ENCODE peak calls at places on chromosomes 6 and 20, in eight cellular contexts. N is IMR-90, G is left ventricle myocardium inferior, S is astrocyte, V is fibroblast of lung, E is H1, W is kidney, H is tibial artery. T is an unnamed sample. For H3K36me3, the result is how much of the 10 kb centered on the place peaks cover.

GRCh38 chr6:47633141-47633540 is 65.2 kb upstream of the ADGRF4 start:
- DNase-seq in N (no peak), G (no peak), S (no peak), V (peak), E (no peak), W (no peak), H (no peak), T (no peak)

GRCh38 chr20:46132705-46133120 is 14.6 kb downstream of the CD40 start:
- DNase-seq in N (peak), G (peak), S (peak), V (peak), E (no peak), W (peak), H (peak), T (peak)

GRCh38 chr6:37483917-37484785 is 15.5 kb downstream of the CCDC167 start:
- DNase-seq in N (peak), G (peak), S (no peak), V (peak), E (peak), W (no peak), H (no peak), T (peak)

GRCh38 chr6:112501705-112502104 is 154.6 kb downstream of the RFPL4B start:
- DNase-seq in N (peak), G (peak), S (peak), V (peak), E (no peak), W (no peak), H (no peak), T (peak)

GRCh38 chr20:3407426-3408250 is at the start of gene DNAAF9:
- DNase-seq in N (peak), G (peak), S (peak), V (peak), E (peak), W (peak), H (peak), T (peak)

GRCh38 chr6:140436023-140436811 is 1061.8 kb upstream of the CITED2 start:
- DNase-seq in N (peak), G (no peak), S (peak), V (peak), E (no peak), W (no peak), H (no peak), T (no peak)

GRCh38 chr6:19180348-19181073 is 656.7 kb upstream of the ID4 start:
- DNase-seq in N (no peak), G (peak), S (no peak), V (peak), E (no peak), W (peak), H (peak), T (peak)

GRCh38 chr6:111276736-111277135 is 189.4 kb downstream of the SLC16A10 start:
- DNase-seq in N (no peak), G (no peak), S (no peak), V (no peak), E (no peak), W (no peak), H (no peak), T (no peak)

GRCh38 chr6:7467007-7467897 is 74.2 kb upstream of the DSP start:
- DNase-seq in N (peak), G (no peak), S (peak), V (peak), E (no peak), W (no peak), H (no peak), T (no peak)

GRCh38 chr20:52410746-52411317 is 219.3 kb upstream of the ZFP64 start:
- DNase-seq in N (no peak), G (no peak), S (peak), V (no peak), E (no peak), W (no peak), H (no peak), T (no peak)

GRCh38 chr6:135346747-135347146 is 150.8 kb downstream of the AHI1 start:
- DNase-seq in N (peak), G (no peak), S (peak), V (peak), E (no peak), W (no peak), H (no peak), T (no peak)

GRCh38 chr6:13485923-13486557 is 1.4 kb downstream of the GFOD1 start:
- DNase-seq in N (peak), G (peak), S (peak), V (peak), E (no peak), W (no peak), H (peak), T (peak)

GRCh38 chr6:110554966-110555460 is 78.6 kb upstream of the SLC22A16 start:
- DNase-seq in N (no peak), G (no peak), S (no peak), V (no peak), E (no peak), W (no peak), H (no peak), T (no peak)

GRCh38 chr6:32148722-32149576 is 2.8 kb downstream of the PRRT1 start:
- DNase-seq in N (no peak), G (no peak), S (peak), V (peak), E (peak), W (peak), H (peak), T (peak)

GRCh38 chr6:4647414-4648365 is 128.5 kb upstream of the CDYL start:
- DNase-seq in N (peak), G (peak), S (peak), V (peak), E (peak), W (peak), H (peak), T (peak)

GRCh38 chr20:50309764-50310672 is 119.4 kb downstream of the CEBPB start:
- DNase-seq in N (no peak), G (no peak), S (no peak), V (no peak), E (no peak), W (no peak), H (no peak), T (no peak)

GRCh38 chr6:108739496-108740330 is 108.5 kb upstream of the ARMC2 start:
- DNase-seq in N (no peak), G (no peak), S (peak), V (peak), E (no peak), W (no peak), H (no peak), T (no peak)

GRCh38 chr6:73665686-73666319 is 12.0 kb upstream of the SLC17A5 start:
- DNase-seq in N (peak), G (no peak), S (no peak), V (peak), E (no peak), W (no peak), H (no peak), T (no peak)

GRCh38 chr20:32577657-32578056 is 7.5 kb downstream of the NOL4L start:
- DNase-seq in N (no peak), G (no peak), S (no peak), V (no peak), E (no peak), W (no peak), H (no peak), T (no peak)

GRCh38 chr20:62522748-62523396 is 47.1 kb upstream of the GATA5 start:
- DNase-seq in N (no peak), G (no peak), S (no peak), V (no peak), E (no peak), W (no peak), H (no peak), T (no peak)

GRCh38 chr6:17962436-17963031 is 24.9 kb downstream of the KIF13A start:
- DNase-seq in N (peak), G (peak), S (peak), V (peak), E (no peak), W (peak), H (peak), T (peak)

GRCh38 chr6:14079433-14079832 is 38.1 kb upstream of the CD83 start:
- DNase-seq in N (peak), G (peak), S (peak), V (peak), E (no peak), W (no peak), H (no peak), T (no peak)

GRCh38 chr20:31839782-31840487 is 5.5 kb downstream of the FOXS1 start:
- DNase-seq in N (no peak), G (no peak), S (no peak), V (no peak), E (no peak), W (no peak), H (no peak), T (no peak)

GRCh38 chr6:169710009-169710408 is 8.1 kb downstream of the C6orf120 start:
- DNase-seq in N (no peak), G (no peak), S (no peak), V (no peak), E (no peak), W (no peak), H (no peak), T (no peak)

GRCh38 chr20:7348253-7348652 is 580.8 kb downstream of the BMP2 start:
- DNase-seq in N (no peak), G (no peak), S (no peak), V (no peak), E (no peak), W (no peak), H (no peak), T (no peak)

GRCh38 chr6:12334524-12335130 is 44.5 kb downstream of the EDN1 start:
- DNase-seq in N (no peak), G (no peak), S (no peak), V (no peak), E (no peak), W (no peak), H (no peak), T (no peak)

GRCh38 chr20:48791666-48792071 is 36.1 kb downstream of the PREX1 start:
- DNase-seq in N (peak), G (no peak), S (peak), V (peak), E (no peak), W (no peak), H (no peak), T (no peak)

GRCh38 chr20:45329497-45330319 is 18.5 kb downstream of the SDC4 start:
- DNase-seq in N (no peak), G (no peak), S (no peak), V (no peak), E (no peak), W (no peak), H (no peak), T (no peak)

GRCh38 chr20:25020345-25020744 is 27.8 kb upstream of the APMAP start:
- DNase-seq in N (no peak), G (no peak), S (no peak), V (no peak), E (no peak), W (peak), H (peak), T (no peak)

GRCh38 chr6:44456070-44456965 is 68.8 kb downstream of the CDC5L start:
- DNase-seq in N (peak), G (no peak), S (peak), V (peak), E (no peak), W (no peak), H (no peak), T (no peak)

GRCh38 chr6:164827537-164827936 is 481.9 kb downstream of the C6orf118 start:
- DNase-seq in N (no peak), G (no peak), S (no peak), V (peak), E (no peak), W (no peak), H (no peak), T (no peak)

GRCh38 chr6:18293192-18293904 is 29.0 kb upstream of the DEK start:
- DNase-seq in N (peak), G (no peak), S (peak), V (peak), E (no peak), W (no peak), H (no peak), T (no peak)

GRCh38 chr6:1144842-1145755 is 166.8 kb upstream of the FOXQ1 start:
- DNase-seq in N (peak), G (no peak), S (peak), V (peak), E (no peak), W (no peak), H (no peak), T (no peak)

GRCh38 chr6:32436995-32437836 is 2.5 kb upstream of the HLA-DRA start:
- DNase-seq in N (peak), G (no peak), S (no peak), V (no peak), E (no peak), W (no peak), H (no peak), T (no peak)

GRCh38 chr20:43766395-43766794 is 39.6 kb upstream of the GTSF1L start:
- DNase-seq in N (no peak), G (peak), S (no peak), V (no peak), E (no peak), W (no peak), H (no peak), T (no peak)

GRCh38 chr6:7132398-7132797 is 24.6 kb downstream of the RREB1 start:
- DNase-seq in N (no peak), G (no peak), S (no peak), V (no peak), E (no peak), W (no peak), H (no peak), T (no peak)

GRCh38 chr6:163391983-163392382 is 22.5 kb upstream of the QKI start:
- DNase-seq in N (no peak), G (no peak), S (no peak), V (peak), E (no peak), W (no peak), H (no peak), T (no peak)

GRCh38 chr6:117317261-117317660 is 51.9 kb downstream of the VGLL2 start:
- DNase-seq in N (peak), G (no peak), S (peak), V (peak), E (no peak), W (no peak), H (no peak), T (no peak)

GRCh38 chr20:38920411-38920810 is 5.8 kb upstream of the FAM83D start:
- DNase-seq in N (no peak), G (no peak), S (no peak), V (no peak), E (no peak), W (no peak), H (no peak), T (no peak)

GRCh38 chr20:58550661-58551060 is 35.5 kb upstream of the APCDD1L start:
- DNase-seq in N (peak), G (no peak), S (peak), V (peak), E (no peak), W (no peak), H (peak), T (no peak)

GRCh38 chr20:58546756-58547526 is 31.7 kb upstream of the APCDD1L start:
- DNase-seq in N (no peak), G (no peak), S (no peak), V (peak), E (no peak), W (no peak), H (no peak), T (no peak)

GRCh38 chr20:58549681-58550542 is 34.7 kb upstream of the APCDD1L start:
- DNase-seq in N (no peak), G (no peak), S (no peak), V (no peak), E (no peak), W (no peak), H (no peak), T (no peak)

GRCh38 chr20:58547527-58548475 is 32.6 kb upstream of the APCDD1L start:
- DNase-seq in N (peak), G (no peak), S (peak), V (peak), E (no peak), W (no peak), H (no peak), T (no peak)

DNA sequence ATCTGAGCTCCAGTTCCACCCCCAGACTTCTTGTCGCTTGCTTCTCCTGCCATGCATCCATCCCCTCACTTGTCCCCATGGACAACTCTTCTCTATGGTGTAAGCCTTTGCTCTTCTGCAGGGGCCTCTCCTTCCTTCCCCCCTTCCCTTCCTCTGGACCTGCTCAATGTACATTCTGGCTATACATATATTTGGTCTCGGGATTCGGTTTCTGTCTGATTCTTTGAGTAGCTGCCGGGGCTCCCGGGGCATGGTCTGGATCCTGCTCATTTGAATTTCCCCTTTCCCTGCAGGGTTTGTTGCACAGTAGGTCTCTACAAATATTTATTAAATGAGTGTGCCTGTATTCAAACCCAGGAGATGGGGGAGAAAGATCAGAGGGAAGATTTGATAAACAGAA is 34.0 kb upstream of the APCDD1L start:
- DNase-seq in N (no peak), G (no peak), S (no peak), V (no peak), E (no peak), W (no peak), H (no peak), T (no peak)
- H3K36me3 ChIP-seq in N (under half), G (under half), S (under half), V (under half), E (under half), W (under half), H (under half), T (under half)

GRCh38 chr6:24777227-24777626 is 2.5 kb downstream of the GMNN start:
- DNase-seq in N (no peak), G (no peak), S (no peak), V (no peak), E (no peak), W (no peak), H (no peak), T (no peak)
- H3K4me3 ChIP-seq in N (no peak), G (no peak), S (no peak), V (peak), E (peak), W (no peak), H (no peak), T (no peak)

DNA sequence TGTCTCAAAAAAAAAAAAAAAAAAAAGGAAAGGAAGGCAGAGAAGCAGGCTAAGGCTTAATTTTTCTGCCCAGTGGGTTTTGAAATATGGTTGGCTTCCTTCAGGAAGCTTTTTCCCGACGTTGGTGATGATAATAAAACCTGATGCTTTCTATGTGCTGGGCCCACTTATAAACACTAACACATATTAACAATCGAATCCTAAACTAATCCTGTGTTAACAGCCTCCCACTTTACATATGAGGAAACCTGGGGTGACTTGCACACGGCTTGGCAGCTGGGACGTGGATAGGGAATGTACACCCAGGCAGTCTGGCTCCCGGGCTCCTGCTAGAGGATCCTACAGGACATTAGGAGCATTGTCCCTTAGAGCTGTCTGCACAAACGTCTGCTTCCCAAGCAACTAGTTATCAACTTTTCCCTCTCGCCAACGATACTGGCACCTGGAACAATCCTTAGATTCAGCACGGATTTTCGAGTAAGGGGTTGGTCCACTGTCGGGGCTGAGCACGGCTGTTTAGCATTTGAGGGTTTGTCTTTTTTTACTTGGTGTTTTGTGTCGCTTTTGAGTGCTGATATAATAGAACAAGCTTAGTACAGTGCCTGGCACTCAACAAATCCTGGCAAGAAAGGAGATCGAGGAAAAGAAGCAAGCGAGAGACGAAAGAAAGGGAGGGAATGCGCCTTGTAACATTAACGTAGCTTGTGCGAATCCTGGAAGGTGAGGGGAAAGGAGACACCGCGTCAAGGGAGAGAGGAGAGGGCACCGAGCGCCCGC is 622 bp upstream of the KIZ start:
- DNase-seq in N (peak), G (no peak), S (peak), V (peak), E (no peak), W (no peak), H (peak), T (peak)
- TF ChIP-seq CTCF in N (no peak), G (peak), S (no peak), V (no peak), E (no peak), W (peak), H (no peak), T (peak)

GRCh38 chr6:33453361-33454008 is 891 bp upstream of the ZBTB9 start:
- DNase-seq in N (no peak), G (no peak), S (peak), V (peak), E (no peak), W (no peak), H (no peak), T (no peak)
- H3K36me3 ChIP-seq in N (under half), G (under half), S (under half), V (under half), E (under half), W (under half), H (under half), T (under half)

GRCh38 chr20:40331699-40332098 is 357.3 kb downstream of the MAFB start:
- DNase-seq in N (no peak), G (no peak), S (no peak), V (no peak), E (no peak), W (no peak), H (peak), T (no peak)

GRCh38 chr20:40331249-40331648 is 357.8 kb downstream of the MAFB start:
- DNase-seq in N (no peak), G (no peak), S (no peak), V (no peak), E (no peak), W (no peak), H (no peak), T (no peak)

GRCh38 chr20:40333591-40333990 is 355.4 kb downstream of the MAFB start:
- DNase-seq in N (no peak), G (no peak), S (no peak), V (no peak), E (no peak), W (no peak), H (no peak), T (no peak)

GRCh38 chr20:40335437-40335836 is 353.6 kb downstream of the MAFB start:
- DNase-seq in N (no peak), G (no peak), S (no peak), V (no peak), E (no peak), W (no peak), H (no peak), T (no peak)

GRCh38 chr20:40332167-40332566 is 356.9 kb downstream of the MAFB start:
- DNase-seq in N (no peak), G (no peak), S (no peak), V (no peak), E (no peak), W (no peak), H (no peak), T (no peak)
- H3K4me3 ChIP-seq in N (no peak), G (no peak), S (no peak), V (no peak), E (no peak), W (no peak), H (no peak), T (no peak)

GRCh38 chr20:10412591-10413408 is 21.2 kb downstream of the MKKS start:
- DNase-seq in N (no peak), G (no peak), S (peak), V (peak), E (no peak), W (no peak), H (no peak), T (no peak)
- TF ChIP-seq CTCF in N (peak), G (peak), S (peak), V (peak), E (no peak), W (no peak), H (no peak), T (no peak)

DNA sequence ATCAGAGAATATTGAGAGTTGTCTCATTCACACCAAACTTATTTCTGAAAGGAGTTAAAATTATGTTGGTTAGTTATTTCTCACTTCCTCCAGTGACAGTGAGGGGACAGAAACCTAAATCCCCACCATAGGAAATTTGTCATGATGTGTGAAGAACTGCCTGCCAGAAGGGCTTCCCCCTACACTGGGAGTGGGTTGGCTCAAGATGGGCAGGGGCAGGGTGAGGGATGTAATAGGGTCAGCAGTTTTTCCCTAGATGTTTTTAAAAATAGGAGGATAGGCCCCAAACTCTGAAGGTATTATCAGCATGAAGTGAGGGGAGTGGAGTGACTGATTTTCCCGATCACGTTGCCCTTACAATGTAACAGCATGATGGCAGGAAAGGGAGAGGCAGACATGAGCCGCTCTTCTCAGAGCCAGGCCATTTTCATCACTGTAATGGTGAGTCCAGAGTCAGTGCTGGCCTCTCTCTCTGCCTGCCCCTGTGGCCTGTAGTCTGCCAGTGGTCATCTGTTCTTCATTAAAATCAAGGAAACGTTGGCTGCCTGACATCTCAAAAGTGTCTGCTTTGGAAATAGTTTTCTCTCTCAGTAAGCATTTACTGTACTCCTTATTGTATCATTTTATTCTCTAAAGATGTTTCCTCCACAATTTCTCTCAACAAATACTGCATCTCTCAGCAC is 59.8 kb upstream of the SYNJ2 start:
- DNase-seq in N (peak), G (no peak), S (peak), V (peak), E (no peak), W (no peak), H (peak), T (peak)
- H3K36me3 ChIP-seq in N (under half), G (half or more), S (under half), V (under half), E (under half), W (under half), H (half or more), T (half or more)